ENCODE peak calls at places on chromosome 22, in six cellular contexts. One of them, this sample, is unnamed.
A peak's percentile ranks its signal among the peaks of the same experiment; 100 is the strongest.

GRCh38 chr22:30208631-30209603 is 37.6 kb downstream of the LIF start:
- DNase-seq in hippocampal formation: no peak
- DNase-seq in psoas muscle: peak; percentile 74
- DNase-seq in HT-29: peak; percentile 70
- DNase-seq in activated CD8-positive, alpha-beta memory T cell treated with anti-CD3 and anti-CD28 coated beads, Interleukin-2, amount 10 ng/mL, durations not matched to agents 7 days and 5 days: no peak
- DNase-seq in nephron progenitor cell: no peak
- DNase-seq in this sample: no peak

GRCh38 chr22:17087176-17088131 is 2.7 kb downstream of the IL17RA start:
- DNase-seq in hippocampal formation: no peak
- DNase-seq in psoas muscle: no peak
- DNase-seq in HT-29: no peak
- DNase-seq in activated CD8-positive, alpha-beta memory T cell treated with anti-CD3 and anti-CD28 coated beads, Interleukin-2, amount 10 ng/mL, durations not matched to agents 7 days and 5 days: peak; percentile 84
- DNase-seq in nephron progenitor cell: no peak
- DNase-seq in this sample: no peak

GRCh38 chr22:41340357-41340756 is 39.0 kb downstream of the ZC3H7B start:
- DNase-seq in hippocampal formation: no peak
- DNase-seq in psoas muscle: no peak
- DNase-seq in HT-29: no peak
- DNase-seq in activated CD8-positive, alpha-beta memory T cell treated with anti-CD3 and anti-CD28 coated beads, Interleukin-2, amount 10 ng/mL, durations not matched to agents 7 days and 5 days: no peak
- DNase-seq in nephron progenitor cell: no peak
- DNase-seq in this sample: no peak

GRCh38 chr22:20267441-20268288 is 453 bp downstream of the RTN4R start:
- DNase-seq in hippocampal formation: no peak
- DNase-seq in psoas muscle: no peak
- DNase-seq in HT-29: no peak
- DNase-seq in activated CD8-positive, alpha-beta memory T cell treated with anti-CD3 and anti-CD28 coated beads, Interleukin-2, amount 10 ng/mL, durations not matched to agents 7 days and 5 days: no peak
- DNase-seq in nephron progenitor cell: peak; percentile 46
- DNase-seq in this sample: no peak

GRCh38 chr22:29002603-29003002 is 59.0 kb downstream of the C22orf31 start:
- DNase-seq in hippocampal formation: no peak
- DNase-seq in psoas muscle: peak; percentile 66
- DNase-seq in HT-29: no peak
- DNase-seq in activated CD8-positive, alpha-beta memory T cell treated with anti-CD3 and anti-CD28 coated beads, Interleukin-2, amount 10 ng/mL, durations not matched to agents 7 days and 5 days: no peak
- DNase-seq in nephron progenitor cell: no peak
- DNase-seq in this sample: no peak

GRCh38 chr22:35425971-35426800 is 26.2 kb downstream of the MCM5 start:
- DNase-seq in hippocampal formation: no peak
- DNase-seq in psoas muscle: no peak
- DNase-seq in HT-29: peak; percentile 6
- DNase-seq in activated CD8-positive, alpha-beta memory T cell treated with anti-CD3 and anti-CD28 coated beads, Interleukin-2, amount 10 ng/mL, durations not matched to agents 7 days and 5 days: no peak
- DNase-seq in nephron progenitor cell: peak; percentile 50
- DNase-seq in this sample: no peak

GRCh38 chr22:47918276-47918928 is 1156.0 kb downstream of the TBC1D22A start:
- DNase-seq in hippocampal formation: no peak
- DNase-seq in psoas muscle: no peak
- DNase-seq in HT-29: no peak
- DNase-seq in activated CD8-positive, alpha-beta memory T cell treated with anti-CD3 and anti-CD28 coated beads, Interleukin-2, amount 10 ng/mL, durations not matched to agents 7 days and 5 days: peak; percentile 68
- DNase-seq in nephron progenitor cell: no peak
- DNase-seq in this sample: no peak

GRCh38 chr22:27726344-27726725 is 75.2 kb downstream of the MN1 start:
- DNase-seq in hippocampal formation: no peak
- DNase-seq in psoas muscle: no peak
- DNase-seq in HT-29: no peak
- DNase-seq in activated CD8-positive, alpha-beta memory T cell treated with anti-CD3 and anti-CD28 coated beads, Interleukin-2, amount 10 ng/mL, durations not matched to agents 7 days and 5 days: no peak
- DNase-seq in nephron progenitor cell: no peak
- DNase-seq in this sample: no peak

GRCh38 chr22:25051073-25051472 is 98.6 kb downstream of the KIAA1671 start:
- DNase-seq in hippocampal formation: no peak
- DNase-seq in psoas muscle: no peak
- DNase-seq in HT-29: peak; percentile 29
- DNase-seq in activated CD8-positive, alpha-beta memory T cell treated with anti-CD3 and anti-CD28 coated beads, Interleukin-2, amount 10 ng/mL, durations not matched to agents 7 days and 5 days: no peak
- DNase-seq in nephron progenitor cell: no peak
- DNase-seq in this sample: no peak

GRCh38 chr22:39318507-39319283 is 728 bp downstream of the RPL3 start:
- DNase-seq in hippocampal formation: no peak
- DNase-seq in psoas muscle: peak; percentile 63
- DNase-seq in HT-29: peak; percentile 58
- DNase-seq in activated CD8-positive, alpha-beta memory T cell treated with anti-CD3 and anti-CD28 coated beads, Interleukin-2, amount 10 ng/mL, durations not matched to agents 7 days and 5 days: peak; percentile 63
- DNase-seq in nephron progenitor cell: no peak
- DNase-seq in this sample: no peak

GRCh38 chr22:46064236-46064965 is 85.9 kb upstream of the PPARA start:
- DNase-seq in hippocampal formation: no peak
- DNase-seq in psoas muscle: peak; percentile 57
- DNase-seq in HT-29: peak; percentile 66
- DNase-seq in activated CD8-positive, alpha-beta memory T cell treated with anti-CD3 and anti-CD28 coated beads, Interleukin-2, amount 10 ng/mL, durations not matched to agents 7 days and 5 days: no peak
- DNase-seq in nephron progenitor cell: no peak
- DNase-seq in this sample: no peak

GRCh38 chr22:20486229-20486628 is 9.4 kb downstream of the KLHL22 start:
- DNase-seq in hippocampal formation: no peak
- DNase-seq in psoas muscle: peak; percentile 3
- DNase-seq in HT-29: no peak
- DNase-seq in activated CD8-positive, alpha-beta memory T cell treated with anti-CD3 and anti-CD28 coated beads, Interleukin-2, amount 10 ng/mL, durations not matched to agents 7 days and 5 days: no peak
- DNase-seq in nephron progenitor cell: no peak
- DNase-seq in this sample: no peak

GRCh38 chr22:41563051-41563711 is 2.4 kb downstream of the CSDC2 start:
- DNase-seq in hippocampal formation: no peak
- DNase-seq in psoas muscle: no peak
- DNase-seq in HT-29: no peak
- DNase-seq in activated CD8-positive, alpha-beta memory T cell treated with anti-CD3 and anti-CD28 coated beads, Interleukin-2, amount 10 ng/mL, durations not matched to agents 7 days and 5 days: no peak
- DNase-seq in nephron progenitor cell: no peak
- DNase-seq in this sample: no peak

GRCh38 chr22:17633217-17633997 is 4.9 kb upstream of the ATP6V1E1 start:
- DNase-seq in hippocampal formation: no peak
- DNase-seq in psoas muscle: no peak
- DNase-seq in HT-29: peak; percentile 81
- DNase-seq in activated CD8-positive, alpha-beta memory T cell treated with anti-CD3 and anti-CD28 coated beads, Interleukin-2, amount 10 ng/mL, durations not matched to agents 7 days and 5 days: no peak
- DNase-seq in nephron progenitor cell: no peak
- DNase-seq in this sample: no peak

This sample was measured in midbrain.